ENCODE peak calls at places on chromosomes 13 and 19, in seven cellular contexts. One of them, this sample, is unnamed.

GRCh38 chr13:25756916-25757315 is 294.9 kb downstream of the SHISA2 start:
- DNase-seq in left cardiac atrium: no peak
- DNase-seq in left colon: no peak
- DNase-seq in stimulated activated CD4-positive, alpha-beta T cell treated with anti-CD3 and anti-CD28 coated beads, Interleukin-2, amount 100 ng/mL, for 48 hours: no peak
- DNase-seq in AG04450: no peak
- DNase-seq in COLO829: no peak
- DNase-seq in mesothelial cell of epicardium: no peak
- DNase-seq in this sample: no peak

GRCh38 chr13:93766719-93767118 is 540.1 kb downstream of the GPC6 start:
- DNase-seq in left cardiac atrium: no peak
- DNase-seq in left colon: no peak
- DNase-seq in stimulated activated CD4-positive, alpha-beta T cell treated with anti-CD3 and anti-CD28 coated beads, Interleukin-2, amount 100 ng/mL, for 48 hours: no peak
- DNase-seq in AG04450: no peak
- DNase-seq in COLO829: no peak
- DNase-seq in mesothelial cell of epicardium: no peak
- DNase-seq in this sample: no peak

GRCh38 chr13:29520671-29521070 is 74.8 kb downstream of the SLC7A1 start:
- DNase-seq in left cardiac atrium: no peak
- DNase-seq in left colon: no peak
- DNase-seq in stimulated activated CD4-positive, alpha-beta T cell treated with anti-CD3 and anti-CD28 coated beads, Interleukin-2, amount 100 ng/mL, for 48 hours: no peak
- DNase-seq in AG04450: peak
- DNase-seq in COLO829: no peak
- DNase-seq in mesothelial cell of epicardium: no peak
- DNase-seq in this sample: no peak

GRCh38 chr13:104114111-104114510 is 1047.9 kb upstream of the SLC10A2 start:
- DNase-seq in left cardiac atrium: no peak
- DNase-seq in left colon: no peak
- DNase-seq in stimulated activated CD4-positive, alpha-beta T cell treated with anti-CD3 and anti-CD28 coated beads, Interleukin-2, amount 100 ng/mL, for 48 hours: no peak
- DNase-seq in AG04450: no peak
- DNase-seq in COLO829: no peak
- DNase-seq in mesothelial cell of epicardium: no peak
- DNase-seq in this sample: no peak

GRCh38 chr19:54928299-54928698 is 19.0 kb downstream of the NLRP7 start:
- DNase-seq in left cardiac atrium: no peak
- DNase-seq in left colon: no peak
- DNase-seq in stimulated activated CD4-positive, alpha-beta T cell treated with anti-CD3 and anti-CD28 coated beads, Interleukin-2, amount 100 ng/mL, for 48 hours: no peak
- DNase-seq in AG04450: no peak
- DNase-seq in COLO829: no peak
- DNase-seq in mesothelial cell of epicardium: no peak
- DNase-seq in this sample: no peak

GRCh38 chr13:37109080-37109678 is 3.7 kb upstream of the CSNK1A1L start:
- DNase-seq in left cardiac atrium: no peak
- DNase-seq in left colon: no peak
- DNase-seq in stimulated activated CD4-positive, alpha-beta T cell treated with anti-CD3 and anti-CD28 coated beads, Interleukin-2, amount 100 ng/mL, for 48 hours: no peak
- DNase-seq in AG04450: peak
- DNase-seq in COLO829: peak
- DNase-seq in mesothelial cell of epicardium: no peak
- DNase-seq in this sample: no peak

GRCh38 chr13:97339989-97340361 is 94.0 kb upstream of the RAP2A start:
- DNase-seq in left cardiac atrium: no peak
- DNase-seq in left colon: no peak
- DNase-seq in stimulated activated CD4-positive, alpha-beta T cell treated with anti-CD3 and anti-CD28 coated beads, Interleukin-2, amount 100 ng/mL, for 48 hours: no peak
- DNase-seq in AG04450: no peak
- DNase-seq in COLO829: no peak
- DNase-seq in mesothelial cell of epicardium: no peak
- DNase-seq in this sample: no peak

GRCh38 chr19:43372462-43372861 is 19.0 kb downstream of the CD177 start:
- DNase-seq in left cardiac atrium: no peak
- DNase-seq in left colon: no peak
- DNase-seq in stimulated activated CD4-positive, alpha-beta T cell treated with anti-CD3 and anti-CD28 coated beads, Interleukin-2, amount 100 ng/mL, for 48 hours: no peak
- DNase-seq in AG04450: no peak
- DNase-seq in COLO829: no peak
- DNase-seq in mesothelial cell of epicardium: no peak
- DNase-seq in this sample: no peak

GRCh38 chr19:46256855-46257254 is 27.3 kb downstream of the IGFL1 start:
- DNase-seq in left cardiac atrium: no peak
- DNase-seq in left colon: no peak
- DNase-seq in stimulated activated CD4-positive, alpha-beta T cell treated with anti-CD3 and anti-CD28 coated beads, Interleukin-2, amount 100 ng/mL, for 48 hours: no peak
- DNase-seq in AG04450: no peak
- DNase-seq in COLO829: no peak
- DNase-seq in mesothelial cell of epicardium: no peak
- DNase-seq in this sample: no peak

GRCh38 chr13:32164622-32165268 is 133.2 kb downstream of the FRY start:
- DNase-seq in left cardiac atrium: no peak
- DNase-seq in left colon: peak
- DNase-seq in stimulated activated CD4-positive, alpha-beta T cell treated with anti-CD3 and anti-CD28 coated beads, Interleukin-2, amount 100 ng/mL, for 48 hours: no peak
- DNase-seq in AG04450: peak
- DNase-seq in COLO829: peak
- DNase-seq in mesothelial cell of epicardium: no peak
- DNase-seq in this sample: no peak

GRCh38 chr19:31055454-31055853 is 293.8 kb downstream of the TSHZ3 start:
- DNase-seq in left cardiac atrium: no peak
- DNase-seq in left colon: no peak
- DNase-seq in stimulated activated CD4-positive, alpha-beta T cell treated with anti-CD3 and anti-CD28 coated beads, Interleukin-2, amount 100 ng/mL, for 48 hours: no peak
- DNase-seq in AG04450: no peak
- DNase-seq in COLO829: no peak
- DNase-seq in mesothelial cell of epicardium: no peak
- DNase-seq in this sample: no peak

GRCh38 chr19:29680447-29680846 is 15.2 kb downstream of the PLEKHF1 start:
- DNase-seq in left cardiac atrium: peak
- DNase-seq in left colon: peak
- DNase-seq in stimulated activated CD4-positive, alpha-beta T cell treated with anti-CD3 and anti-CD28 coated beads, Interleukin-2, amount 100 ng/mL, for 48 hours: peak
- DNase-seq in AG04450: no peak
- DNase-seq in COLO829: no peak
- DNase-seq in mesothelial cell of epicardium: no peak
- DNase-seq in this sample: no peak

GRCh38 chr13:59358014-59358413 is 805.7 kb downstream of the DIAPH3 start:
- DNase-seq in left cardiac atrium: no peak
- DNase-seq in left colon: no peak
- DNase-seq in stimulated activated CD4-positive, alpha-beta T cell treated with anti-CD3 and anti-CD28 coated beads, Interleukin-2, amount 100 ng/mL, for 48 hours: no peak
- DNase-seq in AG04450: no peak
- DNase-seq in COLO829: no peak
- DNase-seq in mesothelial cell of epicardium: no peak
- DNase-seq in this sample: no peak

GRCh38 chr13:80469841-80470378 is 129.0 kb upstream of the SPRY2 start:
- DNase-seq in left cardiac atrium: peak
- DNase-seq in left colon: no peak
- DNase-seq in stimulated activated CD4-positive, alpha-beta T cell treated with anti-CD3 and anti-CD28 coated beads, Interleukin-2, amount 100 ng/mL, for 48 hours: no peak
- DNase-seq in AG04450: no peak
- DNase-seq in COLO829: peak
- DNase-seq in mesothelial cell of epicardium: no peak
- DNase-seq in this sample: no peak

GRCh38 chr19:13008926-13009787 is 13.9 kb downstream of the NFIX start:
- DNase-seq in left cardiac atrium: no peak
- DNase-seq in left colon: no peak
- DNase-seq in stimulated activated CD4-positive, alpha-beta T cell treated with anti-CD3 and anti-CD28 coated beads, Interleukin-2, amount 100 ng/mL, for 48 hours: no peak
- DNase-seq in AG04450: no peak
- DNase-seq in COLO829: no peak
- DNase-seq in mesothelial cell of epicardium: no peak
- DNase-seq in this sample: no peak

GRCh38 chr13:78881746-78882145 is 222.8 kb upstream of the OBI1 start:
- DNase-seq in left cardiac atrium: no peak
- DNase-seq in left colon: no peak
- DNase-seq in stimulated activated CD4-positive, alpha-beta T cell treated with anti-CD3 and anti-CD28 coated beads, Interleukin-2, amount 100 ng/mL, for 48 hours: no peak
- DNase-seq in AG04450: no peak
- DNase-seq in COLO829: no peak
- DNase-seq in mesothelial cell of epicardium: no peak
- DNase-seq in this sample: no peak

GRCh38 chr19:49106648-49107135 is 7.5 kb upstream of the LIN7B start:
- DNase-seq in left cardiac atrium: peak
- DNase-seq in left colon: peak
- DNase-seq in stimulated activated CD4-positive, alpha-beta T cell treated with anti-CD3 and anti-CD28 coated beads, Interleukin-2, amount 100 ng/mL, for 48 hours: peak
- DNase-seq in AG04450: no peak
- DNase-seq in COLO829: no peak
- DNase-seq in mesothelial cell of epicardium: no peak
- DNase-seq in this sample: no peak

GRCh38 chr13:52599853-52600603 is 42.2 kb upstream of the HNRNPA1L2 start:
- DNase-seq in left cardiac atrium: peak
- DNase-seq in left colon: peak
- DNase-seq in stimulated activated CD4-positive, alpha-beta T cell treated with anti-CD3 and anti-CD28 coated beads, Interleukin-2, amount 100 ng/mL, for 48 hours: no peak
- DNase-seq in AG04450: no peak
- DNase-seq in COLO829: no peak
- DNase-seq in mesothelial cell of epicardium: peak
- DNase-seq in this sample: no peak

GRCh38 chr19:11291991-11292390 is 4.0 kb upstream of the TSPAN16 start:
- DNase-seq in left cardiac atrium: no peak
- DNase-seq in left colon: no peak
- DNase-seq in stimulated activated CD4-positive, alpha-beta T cell treated with anti-CD3 and anti-CD28 coated beads, Interleukin-2, amount 100 ng/mL, for 48 hours: no peak
- DNase-seq in AG04450: no peak
- DNase-seq in COLO829: no peak
- DNase-seq in mesothelial cell of epicardium: no peak
- DNase-seq in this sample: no peak

GRCh38 chr19:32971012-32971595 is 654 bp downstream of the CEP89 start:
- DNase-seq in left cardiac atrium: no peak
- DNase-seq in left colon: peak
- DNase-seq in stimulated activated CD4-positive, alpha-beta T cell treated with anti-CD3 and anti-CD28 coated beads, Interleukin-2, amount 100 ng/mL, for 48 hours: no peak
- DNase-seq in AG04450: no peak
- DNase-seq in COLO829: no peak
- DNase-seq in mesothelial cell of epicardium: no peak
- DNase-seq in this sample: no peak

GRCh38 chr13:30408319-30409101 is 13.8 kb upstream of the UBE2L5 start:
- DNase-seq in left cardiac atrium: peak
- DNase-seq in left colon: peak
- DNase-seq in stimulated activated CD4-positive, alpha-beta T cell treated with anti-CD3 and anti-CD28 coated beads, Interleukin-2, amount 100 ng/mL, for 48 hours: peak
- DNase-seq in AG04450: peak
- DNase-seq in COLO829: no peak
- DNase-seq in mesothelial cell of epicardium: peak
- DNase-seq in this sample: no peak

GRCh38 chr19:3142292-3142670 is 6.4 kb downstream of the GNA15 start:
- DNase-seq in left cardiac atrium: no peak
- DNase-seq in left colon: no peak
- DNase-seq in stimulated activated CD4-positive, alpha-beta T cell treated with anti-CD3 and anti-CD28 coated beads, Interleukin-2, amount 100 ng/mL, for 48 hours: peak
- DNase-seq in AG04450: peak
- DNase-seq in COLO829: peak
- DNase-seq in mesothelial cell of epicardium: no peak
- DNase-seq in this sample: no peak

GRCh38 chr13:98349731-98350305 is 172.7 kb upstream of the RNF113B start:
- DNase-seq in left cardiac atrium: peak
- DNase-seq in left colon: no peak
- DNase-seq in stimulated activated CD4-positive, alpha-beta T cell treated with anti-CD3 and anti-CD28 coated beads, Interleukin-2, amount 100 ng/mL, for 48 hours: no peak
- DNase-seq in AG04450: no peak
- DNase-seq in COLO829: no peak
- DNase-seq in mesothelial cell of epicardium: no peak
- DNase-seq in this sample: no peak